ENCODE peak calls at places on chromosome 18, in ten cellular contexts. Q, T, I, U, Y, V, W, F, M and X are unnamed samples.

GRCh38 chr18:3397786-3398185 is 52.2 kb upstream of the TGIF1 start:
- DNase-seq in Q (no peak), T (no peak), I (no peak), U (no peak), Y (no peak), V (no peak), W (no peak), F (peak), M (no peak), X (no peak)

GRCh38 chr18:73693091-73693490 is 454.5 kb downstream of the FBXO15 start:
- DNase-seq in Q (no peak), T (no peak), I (no peak), U (no peak), Y (no peak), V (no peak), W (no peak), F (no peak), M (no peak), X (no peak)

GRCh38 chr18:72541871-72542690 is 2.1 kb downstream of the CBLN2 start:
- DNase-seq in Q (no peak), T (no peak), I (no peak), U (no peak), Y (peak), V (no peak), W (no peak), F (no peak), M (peak), X (peak)

GRCh38 chr18:48827321-48828200 is 123.2 kb downstream of the SMAD7 start:
- DNase-seq in Q (no peak), T (no peak), I (peak), U (no peak), Y (no peak), V (peak), W (no peak), F (no peak), M (no peak), X (no peak)

GRCh38 chr18:33583901-33584300 is 5.9 kb downstream of the ASXL3 start:
- DNase-seq in Q (no peak), T (no peak), I (no peak), U (no peak), Y (no peak), V (no peak), W (no peak), F (no peak), M (no peak), X (no peak)

GRCh38 chr18:42114310-42114943 is 159.4 kb downstream of the PIK3C3 start:
- DNase-seq in Q (no peak), T (peak), I (peak), U (peak), Y (peak), V (peak), W (peak), F (peak), M (peak), X (peak)

GRCh38 chr18:63505566-63506335 is 29.0 kb downstream of the SERPINB5 start:
- DNase-seq in Q (peak), T (no peak), I (no peak), U (no peak), Y (no peak), V (no peak), W (peak), F (peak), M (no peak), X (no peak)

GRCh38 chr18:79877163-79878091 is 74.0 kb downstream of the SLC66A2 start:
- DNase-seq in Q (no peak), T (no peak), I (no peak), U (no peak), Y (no peak), V (no peak), W (no peak), F (no peak), M (no peak), X (no peak)

GRCh38 chr18:54388203-54389142 is 30.8 kb downstream of the C18orf54 start:
- DNase-seq in Q (no peak), T (no peak), I (no peak), U (no peak), Y (no peak), V (peak), W (peak), F (no peak), M (no peak), X (no peak)

GRCh38 chr18:13587937-13588336 is 138.4 kb downstream of the FAM210A start:
- DNase-seq in Q (no peak), T (no peak), I (no peak), U (no peak), Y (no peak), V (no peak), W (no peak), F (no peak), M (no peak), X (no peak)

GRCh38 chr18:37253424-37254255 is 312.0 kb downstream of the CELF4 start:
- DNase-seq in Q (no peak), T (no peak), I (no peak), U (no peak), Y (peak), V (no peak), W (no peak), F (no peak), M (no peak), X (peak)

GRCh38 chr18:74455386-74455785 is 1.7 kb downstream of the DIPK1C start:
- DNase-seq in Q (no peak), T (no peak), I (no peak), U (no peak), Y (no peak), V (no peak), W (no peak), F (no peak), M (no peak), X (no peak)

GRCh38 chr18:79687806-79688205 is 8.2 kb downstream of the CTDP1 start:
- DNase-seq in Q (no peak), T (no peak), I (no peak), U (no peak), Y (no peak), V (no peak), W (no peak), F (no peak), M (no peak), X (no peak)

GRCh38 chr18:7812431-7813063 is 245.4 kb downstream of the PTPRM start:
- DNase-seq in Q (no peak), T (no peak), I (no peak), U (no peak), Y (no peak), V (peak), W (no peak), F (no peak), M (no peak), X (no peak)